ENCODE peak calls at places on chromosomes 2 and 18, in five cellular contexts. N is activated CD8-positive, alpha-beta memory T cell treated with anti-CD3 and anti-CD28 coated beads for 1 hour; K is ovary; W is stimulated activated CD4-positive, alpha-beta T cell treated with anti-CD3 and anti-CD28 coated beads, Interleukin-2, amount 100 ng/mL, for 24 hours; V is A549. F is an unnamed sample.

GRCh38 chr2:75174519-75174918 is 24.8 kb downstream of the TACR1 start:
- DNase-seq in K (no peak), W (no peak), V (no peak), N (no peak), F (no peak)

GRCh38 chr2:37689751-37690150 is 18.3 kb upstream of the CDC42EP3 start:
- DNase-seq in V (no peak), N (no peak), W (no peak), K (peak), F (no peak)

GRCh38 chr2:150274108-150274507 is 213.4 kb downstream of the RND3 start:
- DNase-seq in N (no peak), W (no peak), K (no peak), V (no peak), F (no peak)

GRCh38 chr2:127094509-127095366 is 12.2 kb downstream of the BIN1 start:
- DNase-seq in N (no peak), W (no peak), K (no peak), V (no peak), F (no peak)

GRCh38 chr2:31896293-31896692 is 114.5 kb downstream of the MEMO1 start:
- DNase-seq in W (no peak), N (no peak), K (no peak), V (no peak), F (no peak)

GRCh38 chr2:234682492-234683228 is 185.8 kb upstream of the ARL4C start:
- DNase-seq in N (no peak), W (no peak), V (no peak), K (no peak), F (peak)

GRCh38 chr2:214679736-214680135 is 129.7 kb downstream of the BARD1 start:
- DNase-seq in V (no peak), W (no peak), K (no peak), N (no peak), F (no peak)

GRCh38 chr2:172813314-172813888 is 77.8 kb downstream of the RAPGEF4 start:
- DNase-seq in W (no peak), N (no peak), K (no peak), V (peak), F (no peak)

GRCh38 chr2:100269889-100270288 is 52.4 kb downstream of the LONRF2 start:
- DNase-seq in N (no peak), V (no peak), K (no peak), W (no peak), F (no peak)

GRCh38 chr2:239678666-239679296 is 278.0 kb upstream of the HDAC4 start:
- DNase-seq in W (no peak), K (no peak), V (no peak), N (no peak), F (no peak)

GRCh38 chr2:170711774-170712652 is 3.1 kb upstream of the SP5 start:
- DNase-seq in K (no peak), V (no peak), N (no peak), W (no peak), F (no peak)

GRCh38 chr18:44973282-44973681 is 292.6 kb downstream of the SETBP1 start:
- DNase-seq in N (no peak), V (peak), K (no peak), W (peak), F (no peak)

GRCh38 chr2:12544221-12544558 is 172.5 kb upstream of the TRIB2 start:
- DNase-seq in W (no peak), N (no peak), K (no peak), V (no peak), F (no peak)

GRCh38 chr2:46648141-46648742 is 168.9 kb downstream of the TMEM247 start:
- DNase-seq in N (no peak), V (peak), K (no peak), W (no peak), F (no peak)

GRCh38 chr18:10101293-10101701 is 187.5 kb downstream of the VAPA start:
- DNase-seq in N (no peak), W (no peak), V (no peak), K (peak), F (peak)

GRCh38 chr2:238408615-238409340 is 17.9 kb upstream of the ASB1 start:
- DNase-seq in N (no peak), W (no peak), K (no peak), V (no peak), F (no peak)

GRCh38 chr2:8609357-8609804 is 72.5 kb upstream of the ID2 start:
- DNase-seq in N (no peak), V (no peak), K (no peak), W (no peak), F (no peak)

GRCh38 chr2:58428553-58429284 is 187.6 kb upstream of the FANCL start:
- DNase-seq in V (peak), N (no peak), K (peak), W (peak), F (no peak)

GRCh38 chr2:120239488-120240287 is 13.0 kb upstream of the RALB start:
- DNase-seq in V (peak), N (no peak), W (no peak), K (peak), F (peak)

GRCh38 chr2:145593280-145593679 is 1073.4 kb upstream of the ZEB2 start:
- DNase-seq in N (no peak), W (no peak), K (no peak), V (no peak), F (no peak)

GRCh38 chr2:113218283-113219091 is 44.7 kb downstream of the PSD4 start:
- DNase-seq in N (no peak), V (peak), W (no peak), K (no peak), F (no peak)

GRCh38 chr2:9311488-9311887 is 104.9 kb downstream of the ASAP2 start:
- DNase-seq in V (no peak), W (no peak), N (no peak), K (no peak), F (peak)

GRCh38 chr18:63788447-63789096 is 13.4 kb downstream of the SERPINB7 start:
- DNase-seq in N (peak), K (no peak), W (peak), V (peak), F (peak)

GRCh38 chr2:196170202-196170680 is 1.1 kb downstream of the STK17B start:
- DNase-seq in N (no peak), W (peak), K (no peak), V (peak), F (no peak)

GRCh38 chr18:49052891-49053644 is 102.3 kb upstream of the SMAD7 start:
- DNase-seq in K (no peak), V (no peak), W (no peak), N (peak), F (peak)

GRCh38 chr2:74472086-74472944 is at the start of gene MRPL53:
- DNase-seq in W (peak), V (peak), N (peak), K (peak), F (peak)

GRCh38 chr2:168850846-168851245 is 39.4 kb downstream of the SPC25 start:
- DNase-seq in V (no peak), N (no peak), K (no peak), W (no peak), F (no peak)

GRCh38 chr2:170276056-170276455 is 98.1 kb downstream of the MYO3B start:
- DNase-seq in N (no peak), W (no peak), V (no peak), K (no peak), F (no peak)

GRCh38 chr2:64753384-64753783 is 99.7 kb upstream of the SERTAD2 start:
- DNase-seq in K (no peak), N (no peak), W (no peak), V (no peak), F (no peak)

GRCh38 chr2:200356794-200357472 is 50.4 kb downstream of the SPATS2L start:
- DNase-seq in N (no peak), K (no peak), W (no peak), V (no peak), F (no peak)

GRCh38 chr2:85457877-85458316 is 39.4 kb downstream of the SH2D6 start:
- DNase-seq in V (peak), K (no peak), N (no peak), W (no peak), F (no peak)

GRCh38 chr2:200681731-200682130 is 95.9 kb downstream of the AOX1 start:
- DNase-seq in V (no peak), W (no peak), K (no peak), N (no peak), F (no peak)

GRCh38 chr2:102790086-102790453 is 28.2 kb downstream of the TMEM182 start:
- DNase-seq in N (no peak), W (no peak), V (no peak), K (no peak), F (no peak)

GRCh38 chr2:53512071-53512841 is 255.3 kb upstream of the CHAC2 start:
- DNase-seq in W (no peak), V (no peak), K (no peak), N (no peak), F (peak)

F was measured in T1000.